ENCODE peak calls at places on chromosomes 13 and 19, in five cellular contexts. S is fibroblast of lung; O is cardiac muscle cell; C is pancreas; L is CD8-positive, alpha-beta T cell. H is an unnamed sample.

GRCh38 chr19:44816301-44816700 is 7.4 kb downstream of the BCAM start:
- DNase-seq in S (no peak), O (no peak), C (no peak), L (no peak), H (no peak)

GRCh38 chr13:45464687-45465453 is at the start of gene COG3:
- DNase-seq in S (peak), O (peak), C (peak), L (peak), H (peak)

GRCh38 chr13:20118268-20119140 is 42.3 kb downstream of the GJA3 start:
- DNase-seq in S (peak), O (peak), C (peak), L (no peak), H (no peak)

GRCh38 chr13:113901642-113902041 is 37.8 kb upstream of the GAS6 start:
- DNase-seq in S (no peak), O (no peak), C (no peak), L (peak), H (no peak)

GRCh38 chr13:113918580-113918979 is 54.7 kb upstream of the GAS6 start:
- DNase-seq in S (no peak), O (no peak), C (no peak), L (no peak), H (peak)

GRCh38 chr19:5360003-5360820 is 19.6 kb upstream of the PTPRS start:
- DNase-seq in S (no peak), O (peak), C (no peak), L (no peak), H (no peak)

GRCh38 chr13:50678464-50679162 is 164.9 kb downstream of the DLEU7 start:
- DNase-seq in S (peak), O (peak), C (no peak), L (no peak), H (no peak)

GRCh38 chr13:98925949-98926348 is 51.9 kb downstream of the DOCK9 start:
- DNase-seq in S (no peak), O (no peak), C (no peak), L (no peak), H (no peak)

GRCh38 chr19:1239796-1240737 is 1.5 kb upstream of the ATP5F1D start:
- DNase-seq in S (peak), O (peak), C (peak), L (peak), H (peak)

GRCh38 chr13:98746968-98747367 is 5.5 kb downstream of the SLC15A1 start:
- DNase-seq in S (no peak), O (peak), C (no peak), L (no peak), H (no peak)

GRCh38 chr19:45664575-45664974 is 3.4 kb upstream of the GIPR start:
- DNase-seq in S (no peak), O (no peak), C (no peak), L (no peak), H (no peak)

GRCh38 chr19:12843328-12843727 is 5.0 kb downstream of the MAST1 start:
- DNase-seq in S (no peak), O (no peak), C (peak), L (no peak), H (no peak)

GRCh38 chr13:25602206-25602605 is 230.4 kb downstream of the ATP8A2 start:
- DNase-seq in S (no peak), O (no peak), C (no peak), L (no peak), H (no peak)

GRCh38 chr13:25608181-25608580 is 236.4 kb downstream of the ATP8A2 start:
- DNase-seq in S (no peak), O (no peak), C (no peak), L (no peak), H (no peak)

GRCh38 chr13:97727991-97728390 is 225.5 kb upstream of the IPO5 start:
- DNase-seq in S (no peak), O (no peak), C (no peak), L (no peak), H (no peak)

GRCh38 chr13:22469421-22469820 is 711.4 kb upstream of the SGCG start:
- DNase-seq in S (no peak), O (no peak), C (no peak), L (no peak), H (no peak)

GRCh38 chr19:49409441-49410029 is 13.7 kb downstream of the PTH2 start:
- DNase-seq in S (no peak), O (no peak), C (no peak), L (no peak), H (no peak)

GRCh38 chr19:33443638-33444195 is 70.2 kb downstream of the CEBPG start:
- DNase-seq in S (no peak), O (no peak), C (no peak), L (no peak), H (no peak)

GRCh38 chr13:48954086-48954485 is 21.6 kb upstream of the FNDC3A start:
- DNase-seq in S (peak), O (peak), C (no peak), L (no peak), H (no peak)

GRCh38 chr13:76783798-76784197 is 102.4 kb downstream of the KCTD12 start:
- DNase-seq in S (no peak), O (no peak), C (no peak), L (no peak), H (no peak)

GRCh38 chr13:37360556-37360955 is 238.0 kb downstream of the POSTN start:
- DNase-seq in S (peak), O (peak), C (no peak), L (no peak), H (no peak)

GRCh38 chr13:92224825-92225224 is 826.4 kb downstream of the GPC5 start:
- DNase-seq in S (no peak), O (no peak), C (no peak), L (no peak), H (no peak)

GRCh38 chr19:45358213-45358792 is 12.1 kb downstream of the ERCC2 start:
- DNase-seq in S (no peak), O (no peak), C (no peak), L (no peak), H (no peak)

GRCh38 chr19:6018786-6019185 is 40.8 kb upstream of the RANBP3 start:
- DNase-seq in S (no peak), O (no peak), C (no peak), L (no peak), H (no peak)

GRCh38 chr13:109672545-109672944 is 113.8 kb downstream of the IRS2 start:
- DNase-seq in S (no peak), O (no peak), C (no peak), L (no peak), H (no peak)

GRCh38 chr19:58279042-58279924 is 528 bp downstream of the ZNF8 start:
- DNase-seq in S (peak), O (peak), C (peak), L (no peak), H (peak)

GRCh38 chr19:58482372-58482771 is 6.2 kb downstream of the ZNF446 start:
- DNase-seq in S (no peak), O (no peak), C (no peak), L (no peak), H (no peak)

GRCh38 chr13:92297971-92298942 is 899.8 kb downstream of the GPC5 start:
- DNase-seq in S (no peak), O (no peak), C (no peak), L (no peak), H (no peak)

GRCh38 chr13:73983109-73983508 is 151.1 kb downstream of the KLF12 start:
- DNase-seq in S (no peak), O (peak), C (no peak), L (no peak), H (no peak)

GRCh38 chr19:44947041-44947581 is 1.3 kb downstream of the APOC2 start:
- DNase-seq in S (no peak), O (no peak), C (no peak), L (no peak), H (no peak)

GRCh38 chr13:74191036-74191809 is 57.0 kb upstream of the KLF12 start:
- DNase-seq in S (no peak), O (no peak), C (no peak), L (no peak), H (no peak)

DNA sequence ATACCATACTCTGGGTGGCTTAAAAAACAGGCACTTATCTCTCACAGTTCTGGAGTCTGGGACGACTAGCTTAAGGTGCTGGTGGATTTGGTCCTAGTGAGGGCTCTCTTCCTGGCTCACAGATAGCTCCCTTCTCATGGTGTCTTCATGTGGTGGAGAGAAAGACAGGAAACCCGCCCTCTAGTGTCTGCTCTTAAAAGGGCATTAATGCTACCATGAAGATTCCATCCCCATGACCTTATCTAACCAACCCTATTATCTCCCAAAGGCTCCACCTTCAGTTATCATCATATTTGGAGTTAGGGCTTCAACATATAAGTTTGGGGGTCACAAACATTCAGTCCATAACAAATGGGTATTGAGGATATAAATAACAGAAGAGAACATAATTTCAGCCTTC is 139.4 kb downstream of the HS6ST3 start:
- DNase-seq in S (peak), O (peak), C (no peak), L (no peak), H (no peak)
- TF ChIP-seq CTCF in S (no peak), O (peak), C (peak), L (no peak), H (no peak)

DNA sequence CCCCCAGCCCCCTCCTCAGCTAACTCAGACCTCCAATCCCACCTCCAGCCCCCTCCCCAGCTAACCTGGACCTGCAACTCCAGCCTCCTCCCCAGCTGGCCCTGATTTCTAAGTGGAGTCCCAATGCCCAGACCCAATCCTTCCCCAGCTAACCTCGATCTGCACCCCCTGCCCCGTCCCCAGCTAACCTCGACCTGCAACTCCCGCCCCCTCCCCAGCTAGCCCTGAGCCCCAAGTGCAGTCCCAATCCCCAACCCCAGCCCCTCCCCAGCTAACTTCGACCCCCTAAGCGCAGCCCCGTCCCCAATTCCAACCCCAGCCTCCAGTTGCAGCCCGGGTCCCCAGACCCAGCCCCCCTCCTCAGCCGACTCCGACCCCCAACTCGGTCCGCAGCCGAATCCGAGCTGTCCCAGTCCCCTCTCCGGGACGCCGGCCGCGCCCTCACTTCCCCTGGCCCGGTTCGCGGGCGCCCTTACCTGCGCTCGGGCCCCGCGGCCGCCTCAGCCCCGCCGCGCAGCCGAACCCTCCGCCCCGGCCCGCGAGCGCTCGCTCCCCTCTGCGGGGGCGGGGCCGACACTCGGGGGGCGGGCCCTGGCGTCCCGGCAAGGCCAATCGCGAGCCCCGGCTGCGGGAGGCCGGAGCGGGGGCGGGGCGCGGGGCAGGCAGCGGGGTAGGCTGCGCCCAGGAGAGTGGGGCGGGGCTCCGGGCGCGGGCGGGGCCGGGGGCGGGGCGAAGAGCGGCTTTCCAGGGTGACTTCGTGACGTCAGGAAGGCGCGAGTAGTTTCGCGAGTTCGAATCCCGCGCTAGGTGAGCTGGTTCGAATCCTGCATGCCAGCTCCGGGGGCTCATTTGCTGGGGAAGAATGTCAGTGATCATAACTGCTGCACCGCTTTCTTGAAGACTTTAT is at the start of gene GNG7:
- DNase-seq in S (peak), O (peak), C (peak), L (peak), H (peak)
- H3K27ac ChIP-seq in S (no peak), O (no peak), C (no peak), L (no peak), H (no peak)

GRCh38 chr13:67438465-67438864 is 208.3 kb upstream of the PCDH9 start:
- DNase-seq in S (peak), O (no peak), C (no peak), L (no peak), H (no peak)
- TF ChIP-seq CTCF in S (no peak), O (no peak), C (no peak), L (no peak), H (no peak)

GRCh38 chr13:71677114-71677513 is 189.9 kb downstream of the DACH1 start:
- DNase-seq in S (no peak), O (no peak), C (no peak), L (no peak), H (no peak)

GRCh38 chr13:71674776-71675352 is 192.1 kb downstream of the DACH1 start:
- DNase-seq in S (no peak), O (no peak), C (no peak), L (no peak), H (no peak)

GRCh38 chr13:71672527-71672926 is 194.5 kb downstream of the DACH1 start:
- DNase-seq in S (peak), O (peak), C (no peak), L (no peak), H (no peak)
- H3K27ac ChIP-seq in S (no peak), O (no peak), C (no peak), L (no peak), H (no peak)

GRCh38 chr13:28505543-28506135 is 10.7 kb upstream of the FLT1 start:
- DNase-seq in S (no peak), O (no peak), C (no peak), L (peak), H (no peak)
- TF ChIP-seq CTCF in S (no peak), O (no peak), C (no peak), L (no peak), H (no peak)

DNA sequence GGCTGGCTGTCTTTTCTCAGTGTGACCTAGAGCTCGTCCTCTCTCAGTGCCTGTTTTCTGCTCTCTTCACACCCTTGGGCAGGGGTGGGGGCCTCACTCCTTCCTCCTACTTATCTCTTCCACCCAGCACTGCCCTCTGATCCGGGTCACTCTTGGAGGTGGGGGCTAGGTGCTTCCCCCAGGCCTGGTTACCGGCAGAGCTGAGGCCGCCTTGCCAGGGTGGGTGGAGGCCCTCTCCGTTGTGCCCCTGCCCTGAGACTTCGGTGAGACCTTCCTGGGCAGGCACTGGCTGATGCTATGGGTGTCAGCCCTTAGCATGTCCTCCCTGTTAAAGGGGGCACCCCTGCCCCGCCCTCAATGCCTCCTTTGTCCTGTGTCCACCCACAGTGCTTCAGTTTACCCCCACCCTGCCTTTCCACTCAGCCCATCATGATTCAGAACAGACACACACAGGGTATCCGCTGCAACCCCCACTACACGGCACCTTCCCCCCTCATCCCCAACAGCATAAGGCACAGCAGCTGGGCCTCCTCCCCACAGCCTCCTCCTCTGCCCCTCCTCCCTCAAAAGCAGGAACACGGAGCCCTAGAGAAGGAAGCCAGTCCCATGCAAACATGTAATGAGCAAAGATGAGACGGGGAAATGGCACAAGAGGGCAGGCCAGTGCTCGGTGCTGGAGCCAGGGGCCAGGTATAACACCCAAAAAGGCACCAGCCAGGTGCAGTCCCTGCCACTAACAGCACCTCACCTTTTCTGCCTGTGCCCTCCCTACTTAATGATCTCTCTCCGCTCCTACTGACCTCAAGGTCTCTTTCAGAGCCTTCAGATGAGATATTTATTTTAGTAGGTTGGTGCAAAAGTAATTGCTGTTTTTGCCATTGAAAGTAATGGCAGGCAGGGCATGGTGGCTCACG is 9.8 kb downstream of the ZGLP1 start:
- DNase-seq in S (no peak), O (no peak), C (peak), L (no peak), H (no peak)
- H3K27ac ChIP-seq in S (no peak), O (no peak), C (no peak), L (no peak), H (no peak)

GRCh38 chr19:10514211-10515145 is 2.8 kb downstream of the S1PR5 start:
- DNase-seq in S (no peak), O (no peak), C (no peak), L (peak), H (no peak)
- TF ChIP-seq CTCF in S (no peak), O (no peak), C (no peak), L (peak), H (no peak)

GRCh38 chr19:14114854-14115253 is 2.7 kb downstream of the PRKACA start:
- DNase-seq in S (no peak), O (peak), C (peak), L (peak), H (peak)

GRCh38 chr19:14112809-14113385 is 4.7 kb downstream of the PRKACA start:
- DNase-seq in S (no peak), O (peak), C (peak), L (no peak), H (peak)

GRCh38 chr19:14112051-14112808 is 5.3 kb downstream of the PRKACA start:
- DNase-seq in S (no peak), O (peak), C (no peak), L (no peak), H (no peak)

GRCh38 chr19:14114439-14114838 is 3.1 kb downstream of the PRKACA start:
- DNase-seq in S (no peak), O (no peak), C (no peak), L (no peak), H (no peak)

DNA sequence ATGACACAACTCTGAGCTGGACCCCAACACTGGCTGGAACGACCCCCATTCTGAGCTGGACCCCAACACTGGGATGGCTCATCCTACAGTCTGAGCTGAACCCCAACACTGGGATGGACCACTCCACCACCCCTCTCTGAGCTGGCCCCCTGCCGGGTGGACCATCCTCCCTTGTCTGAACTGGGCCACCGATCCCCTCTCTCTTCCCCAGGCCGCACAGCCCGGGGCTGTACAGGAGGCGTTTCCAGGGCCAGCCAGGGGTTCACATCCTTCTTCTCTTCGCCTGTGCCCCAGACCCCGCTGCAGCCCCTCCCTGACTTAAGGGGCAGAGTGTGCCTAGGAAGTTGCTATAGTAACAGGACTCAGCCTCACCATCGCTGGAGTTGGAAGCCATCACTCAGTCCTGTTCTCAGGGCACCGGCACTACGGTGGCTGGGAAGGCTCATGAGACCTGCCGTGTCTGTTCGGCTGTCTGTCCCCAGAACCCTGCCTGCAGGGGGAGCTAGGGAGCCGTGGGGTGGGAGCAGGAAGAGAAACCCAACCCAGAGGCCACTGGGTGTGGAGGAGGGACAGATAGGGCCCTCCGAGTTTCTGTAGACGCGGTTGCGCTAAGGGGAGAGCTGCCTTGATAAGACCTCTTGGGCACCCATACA is 3.7 kb downstream of the PRKACA start:
- DNase-seq in S (no peak), O (no peak), C (peak), L (no peak), H (no peak)
- H3K27ac ChIP-seq in S (peak), O (peak), C (peak), L (no peak), H (peak)

DNA sequence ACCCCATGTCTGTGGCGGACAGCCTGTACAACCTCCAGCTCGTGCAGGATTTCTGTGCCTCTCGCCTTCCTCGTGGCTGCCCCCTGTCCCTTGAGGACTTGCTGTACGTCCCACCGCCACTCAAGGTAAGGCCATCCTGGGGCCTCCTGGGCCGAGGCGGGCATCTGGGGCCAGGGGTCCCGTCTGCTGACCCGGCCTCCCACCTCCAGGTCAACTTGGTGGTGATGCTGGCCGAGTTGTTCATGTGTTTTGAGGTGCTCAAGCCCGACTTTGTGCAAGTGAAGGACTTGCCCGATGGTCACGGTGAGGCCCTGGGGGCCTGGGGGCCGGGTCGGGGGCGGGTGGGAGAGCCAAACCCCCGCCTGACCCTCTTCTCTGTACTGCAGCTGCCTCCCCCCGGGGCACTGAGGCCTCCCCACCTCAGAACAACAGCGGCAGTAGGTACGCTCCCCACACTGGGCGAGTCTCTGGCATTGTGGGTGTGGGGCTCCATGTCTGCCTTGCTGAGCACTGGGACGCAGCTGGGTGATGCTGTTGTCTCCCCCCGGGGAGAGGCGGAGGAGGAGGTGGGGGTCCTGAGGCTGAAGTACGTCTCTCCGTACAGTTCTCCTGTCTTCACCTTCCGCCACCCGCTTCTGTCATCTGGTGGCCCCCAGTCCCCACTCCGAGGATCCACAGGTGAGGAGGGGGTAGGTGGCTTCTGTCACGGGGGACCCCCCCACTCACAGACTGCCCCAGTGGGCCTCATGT is 15.0 kb downstream of the CAMSAP3 start:
- DNase-seq in S (no peak), O (no peak), C (no peak), L (no peak), H (no peak)
- TF ChIP-seq CTCF in S (no peak), O (no peak), C (no peak), L (no peak), H (no peak)

GRCh38 chr19:18514800-18515682 is 6.8 kb downstream of the ELL start:
- DNase-seq in S (peak), O (peak), C (peak), L (no peak), H (no peak)
- H3K27ac ChIP-seq in S (peak), O (peak), C (peak), L (no peak), H (peak)

H was measured in tibial artery.